ENCODE peak calls at places on chromosomes 12 and 14, in seven cellular contexts. C is esophagus squamous epithelium; I is mucosa of gallbladder; P is effector memory CD4-positive, alpha-beta T cell; F is endodermal cell; R is cardiac fibroblast; W is HepG2. E is an unnamed sample.
A peak's percentile ranks its signal among the peaks of the same experiment; 100 is the strongest.

GRCh38 chr14:100405752-100406455 is 82.8 kb downstream of the SLC25A47 start:
- DNase-seq in C (no peak), I (no peak), P (no peak), F (no peak), R (no peak), W (no peak), E (no peak)

GRCh38 chr14:85604671-85605070 is 74.7 kb downstream of the FLRT2 start:
- DNase-seq in C (no peak), I (no peak), P (no peak), F (no peak), R (no peak), W (no peak), E (no peak)

GRCh38 chr12:52395761-52396434 is 10.2 kb downstream of the KRT82 start:
- DNase-seq in C (no peak), I (peak; percentile 24), P (no peak), F (peak; percentile 99), R (peak; percentile 65), W (peak; percentile 33), E (no peak)

GRCh38 chr12:84738481-84738972 is 174.1 kb downstream of the SLC6A15 start:
- DNase-seq in C (no peak), I (no peak), P (no peak), F (no peak), R (peak; percentile 60), W (no peak), E (no peak)

GRCh38 chr12:101666017-101666728 is 31.3 kb upstream of the CHPT1 start:
- DNase-seq in C (no peak), I (no peak), P (no peak), F (no peak), R (no peak), W (no peak), E (no peak)

GRCh38 chr12:10624631-10625030 is 11.2 kb upstream of the MAGOHB start:
- DNase-seq in C (no peak), I (no peak), P (no peak), F (no peak), R (no peak), W (no peak), E (no peak)

GRCh38 chr12:6943387-6943718 is 263 bp upstream of the RNU7-1 start:
- DNase-seq in C (peak; percentile 49), I (peak; percentile 86), P (peak; percentile 71), F (peak; percentile 96), R (peak; percentile 96), W (peak; percentile 88), E (peak; percentile 80)

GRCh38 chr12:58368001-58368400 is 426.6 kb downstream of the ATP23 start:
- DNase-seq in C (no peak), I (no peak), P (no peak), F (no peak), R (no peak), W (no peak), E (no peak)

GRCh38 chr14:30002859-30003258 is 75.2 kb upstream of the PRKD1 start:
- DNase-seq in C (no peak), I (no peak), P (no peak), F (no peak), R (peak; percentile 6), W (peak; percentile 23), E (no peak)

E was measured in left lobe of liver.